ENCODE peak calls at places on chromosome 7, in four cellular contexts. W is fibroblast of pulmonary artery; T is MCF 10A; O is activated naive CD4-positive, alpha-beta T cell. X is an unnamed sample.

GRCh38 chr7:125516194-125516593 is 586.6 kb upstream of the POT1 start:
- DNase-seq in T (no peak), W (no peak), O (no peak), X (no peak)

GRCh38 chr7:90165724-90166123 is 11.5 kb downstream of the STEAP1 start:
- DNase-seq in W (no peak), O (no peak), T (no peak), X (no peak)

GRCh38 chr7:98354511-98355249 is 46.2 kb downstream of the BAIAP2L1 start:
- DNase-seq in T (peak), W (peak), O (no peak), X (no peak)

GRCh38 chr7:30845426-30846135 is 66.1 kb upstream of the AQP1 start:
- DNase-seq in T (peak), W (peak), O (no peak), X (peak)

GRCh38 chr7:13981070-13981469 is 8.4 kb downstream of the ETV1 start:
- DNase-seq in O (no peak), T (peak), W (peak), X (no peak)

GRCh38 chr7:128954830-128955797 is 17.4 kb downstream of the IRF5 start:
- DNase-seq in T (no peak), W (peak), O (no peak), X (no peak)

GRCh38 chr7:131424219-131424822 is 96.6 kb downstream of the MKLN1 start:
- DNase-seq in W (peak), T (peak), O (no peak), X (no peak)

GRCh38 chr7:159195926-159196325 is 51.3 kb upstream of the VIPR2 start:
- DNase-seq in W (no peak), O (no peak), T (no peak), X (no peak)

GRCh38 chr7:44220732-44221131 is 20.0 kb downstream of the YKT6 start:
- DNase-seq in T (no peak), W (no peak), O (no peak), X (no peak)

GRCh38 chr7:74226633-74227032 is 16.8 kb downstream of the LAT2 start:
- DNase-seq in W (no peak), T (no peak), O (no peak), X (peak)

GRCh38 chr7:135445690-135446089 is 64.2 kb downstream of the CNOT4 start:
- DNase-seq in O (no peak), W (no peak), T (no peak), X (no peak)

GRCh38 chr7:44561962-44562621 is 11.6 kb downstream of the DDX56 start:
- DNase-seq in T (peak), O (no peak), W (peak), X (no peak)

GRCh38 chr7:50619684-50620083 is 54.5 kb upstream of the DDC start:
- DNase-seq in W (no peak), T (no peak), O (no peak), X (no peak)

GRCh38 chr7:90686146-90686545 is 90.0 kb downstream of the CDK14 start:
- DNase-seq in W (no peak), O (no peak), T (no peak), X (no peak)

GRCh38 chr7:157851501-157852067 is 514.8 kb downstream of the DNAJB6 start:
- DNase-seq in O (peak), T (no peak), W (no peak), X (peak)

GRCh38 chr7:98995111-98995510 is 116.8 kb downstream of the TRRAP start:
- DNase-seq in W (no peak), O (no peak), T (no peak), X (no peak)

GRCh38 chr7:94509879-94510581 is 421 bp downstream of the CASD1 start:
- DNase-seq in W (peak), O (peak), T (peak), X (peak)

GRCh38 chr7:137975768-137976167 is 26.1 kb downstream of the CREB3L2 start:
- DNase-seq in O (no peak), W (no peak), T (no peak), X (no peak)

GRCh38 chr7:16484453-16485158 is 19.1 kb upstream of the SOSTDC1 start:
- DNase-seq in W (peak), T (peak), O (no peak), X (no peak)

GRCh38 chr7:98418271-98418635 is 17.4 kb upstream of the BAIAP2L1 start:
- DNase-seq in O (no peak), W (no peak), T (peak), X (no peak)

GRCh38 chr7:77331938-77332695 is 84.0 kb downstream of the GSAP start:
- DNase-seq in W (peak), T (peak), O (no peak), X (peak)

GRCh38 chr7:90530263-90530662 is 60.8 kb downstream of the PTTG1IP2 start:
- DNase-seq in W (peak), O (no peak), T (peak), X (peak)

GRCh38 chr7:76182225-76182965 is 19.3 kb upstream of the SRRM3 start:
- DNase-seq in W (no peak), O (no peak), T (no peak), X (no peak)

GRCh38 chr7:73688288-73688687 is 4.9 kb downstream of the BUD23 start:
- DNase-seq in O (no peak), W (no peak), T (no peak), X (no peak)

GRCh38 chr7:22809902-22810642 is 12.6 kb downstream of the TOMM7 start:
- DNase-seq in T (no peak), W (no peak), O (no peak), X (no peak)

GRCh38 chr7:171364-171904 is 20.9 kb upstream of the FAM20C start:
- DNase-seq in O (no peak), T (no peak), W (no peak), X (no peak)

GRCh38 chr7:90430614-90431445 is 27.6 kb downstream of the CLDN12 start:
- DNase-seq in O (no peak), T (no peak), W (no peak), X (no peak)

GRCh38 chr7:25091757-25092156 is 33.3 kb downstream of the CYCS start:
- DNase-seq in O (no peak), T (no peak), W (no peak), X (no peak)

GRCh38 chr7:99155207-99155606 is 11.3 kb upstream of the SMURF1 start:
- DNase-seq in T (no peak), W (no peak), O (no peak), X (no peak)

GRCh38 chr7:38367301-38367700 is 93.9 kb upstream of the TARP start:
- DNase-seq in T (no peak), O (no peak), W (no peak), X (no peak)

GRCh38 chr7:16905300-16906044 is 23.7 kb upstream of the AGR3 start:
- DNase-seq in W (peak), O (no peak), T (peak), X (no peak)

GRCh38 chr7:143003393-143004051 is 23.4 kb downstream of the OR9A2 start:
- DNase-seq in T (peak), O (no peak), W (peak), X (no peak)

GRCh38 chr7:139118234-139118802 is 8.8 kb upstream of the ZC3HAV1 start:
- DNase-seq in T (peak), W (peak), O (no peak), X (no peak)

GRCh38 chr7:124811341-124811740 is 45.7 kb upstream of the GPR37 start:
- DNase-seq in W (no peak), O (no peak), T (no peak), X (no peak)

X was measured in CD14-positive monocyte.